ENCODE peak calls at places on chromosomes 5 and 9, in nine cellular contexts. B, Q, D, H, L, M, N, X and V are unnamed samples. For H3K4me1, the result is how much of the 10 kb centered on the place peaks cover.

GRCh38 chr5:132812123-132812948 is 766 bp upstream of the SOWAHA start:
- DNase-seq in L (no peak), M (no peak), Q (no peak), X (no peak), D (no peak), H (no peak), B (no peak), N (no peak), V (no peak)

GRCh38 chr5:37834542-37835399 is 5.1 kb downstream of the GDNF start:
- DNase-seq in D (no peak), H (no peak), B (peak), Q (no peak), X (no peak), L (no peak), N (no peak), M (no peak), V (no peak)

GRCh38 chr5:68140763-68141162 is 74.8 kb upstream of the PIK3R1 start:
- DNase-seq in Q (no peak), D (no peak), M (no peak), H (no peak), X (no peak), N (no peak), L (no peak), B (no peak), V (no peak)

GRCh38 chr5:96772542-96772941 is 35.2 kb downstream of the ERAP1 start:
- DNase-seq in B (no peak), L (no peak), D (no peak), Q (no peak), M (no peak), N (no peak), H (no peak), X (no peak), V (no peak)

GRCh38 chr5:59709833-59710232 is 183.7 kb downstream of the PDE4D start:
- DNase-seq in X (peak), B (peak), M (no peak), D (no peak), L (peak), H (peak), Q (no peak), N (no peak), V (peak)

GRCh38 chr9:130500340-130500771 is 55.6 kb downstream of the ASS1 start:
- DNase-seq in X (peak), D (no peak), H (no peak), N (no peak), L (no peak), B (no peak), Q (no peak), M (no peak), V (no peak)

GRCh38 chr5:178223828-178224335 is 8.7 kb downstream of the PHYKPL start:
- DNase-seq in L (no peak), N (no peak), D (no peak), B (no peak), Q (no peak), H (no peak), M (peak), X (no peak), V (no peak)

GRCh38 chr9:137178201-137178938 is 6.5 kb upstream of the TMEM210 start:
- DNase-seq in X (no peak), B (no peak), D (no peak), L (no peak), H (no peak), N (no peak), Q (no peak), M (no peak), V (no peak)

GRCh38 chr5:127705120-127705892 is 2.1 kb downstream of the CCDC192 start:
- DNase-seq in L (peak), X (no peak), Q (no peak), D (no peak), M (no peak), N (peak), H (peak), B (peak), V (no peak)

GRCh38 chr5:170284231-170284630 is 13.3 kb downstream of the LCP2 start:
- DNase-seq in M (no peak), X (no peak), Q (no peak), N (no peak), L (no peak), H (no peak), D (no peak), B (no peak), V (no peak)
- H3K4me1 ChIP-seq in M (under half), X (under half), Q (under half), N (under half), L (under half), H (under half), D (under half), B (under half), V (under half)

GRCh38 chr9:114093031-114093471 is 6.0 kb downstream of the KIF12 start:
- DNase-seq in H (no peak), X (no peak), Q (no peak), B (no peak), L (no peak), M (no peak), D (no peak), N (no peak), V (no peak)
- H3K4me1 ChIP-seq in H (under half), X (under half), Q (under half), B (under half), L (under half), M (under half), D (under half), N (under half), V (under half)

GRCh38 chr5:172735141-172735831 is 35.7 kb downstream of the DUSP1 start:
- DNase-seq in X (no peak), H (no peak), B (no peak), Q (no peak), M (no peak), N (no peak), L (no peak), D (no peak), V (no peak)
- H3K4me1 ChIP-seq in X (under half), H (under half), B (under half), Q (under half), M (under half), N (under half), L (under half), D (under half), V (under half)

DNA sequence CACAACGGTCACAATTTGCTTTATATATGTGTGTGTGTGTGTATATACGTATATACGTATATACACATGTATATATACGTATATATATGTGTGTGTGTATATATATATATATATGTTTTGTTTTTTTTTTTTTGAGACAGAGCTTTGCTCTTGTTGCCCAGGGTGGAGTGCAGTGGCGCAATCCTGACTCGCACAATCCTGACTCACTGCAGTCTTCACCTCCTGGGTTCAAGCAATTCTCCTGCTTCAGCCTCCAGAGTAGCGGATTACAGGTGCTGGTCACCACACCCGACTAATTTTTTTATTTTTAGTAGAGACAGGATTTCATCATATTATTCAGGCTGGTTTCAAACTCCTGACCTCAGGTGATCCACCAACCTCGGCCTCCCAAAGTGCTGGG is 3.1 kb downstream of the RNF38 start:
- DNase-seq in L (peak), H (peak), Q (no peak), X (no peak), M (no peak), N (no peak), B (peak), D (no peak), V (no peak)
- H3K4me1 ChIP-seq in L (under half), H (under half), Q (under half), X (under half), M (half or more), N (under half), B (under half), D (under half), V (under half)